ENCODE peak calls at places on chromosomes 1 and 21, in five cellular contexts. K is vagina, A is K562, N is stomach, U is HepG2. B is an unnamed sample.

GRCh38 chr1:216005916-216006315 is 417.3 kb downstream of the USH2A start:
- DNase-seq in N (no peak), U (no peak), K (no peak), A (no peak), B (no peak)

GRCh38 chr21:23936991-23937390 is 1670.3 kb downstream of the MRPL39 start:
- DNase-seq in A (no peak), K (no peak), U (no peak), N (no peak), B (no peak)

GRCh38 chr1:119565131-119565772 is 58.2 kb downstream of the HSD3B1 start:
- DNase-seq in A (no peak), U (no peak), K (no peak), N (no peak), B (no peak)

GRCh38 chr1:216464489-216464888 is 41.2 kb upstream of the USH2A start:
- DNase-seq in K (no peak), N (no peak), A (no peak), U (peak; percentile 23), B (no peak)

GRCh38 chr1:4838231-4838630 is 183.8 kb downstream of the AJAP1 start:
- DNase-seq in U (no peak), N (no peak), A (no peak), K (no peak), B (no peak)

GRCh38 chr1:181768216-181768929 is 285.1 kb downstream of the CACNA1E start:
- DNase-seq in K (no peak), A (no peak), U (no peak), N (no peak), B (no peak)

GRCh38 chr1:29399465-29399864 is 163.1 kb downstream of the PTPRU start:
- DNase-seq in N (no peak), U (no peak), A (no peak), K (peak; percentile 1), B (no peak)

GRCh38 chr21:15514073-15514946 is 215.5 kb upstream of the USP25 start:
- DNase-seq in U (peak; percentile 94), A (no peak), K (no peak), N (no peak), B (no peak)

GRCh38 chr1:228900099-228900965 is 165.1 kb downstream of the RHOU start:
- DNase-seq in A (no peak), N (no peak), U (no peak), K (peak; percentile 94), B (no peak)

GRCh38 chr1:110872366-110872744 is 593 bp upstream of the CD53 start:
- DNase-seq in K (no peak), N (no peak), U (no peak), A (no peak), B (no peak)

GRCh38 chr1:20496241-20496661 is 10.2 kb upstream of the CAMK2N1 start:
- DNase-seq in K (no peak), A (no peak), N (no peak), U (peak; percentile 65), B (no peak)

GRCh38 chr21:35882791-35883240 is 177.5 kb downstream of the SETD4 start:
- DNase-seq in A (no peak), N (no peak), U (peak; percentile 48), K (no peak), B (no peak)

GRCh38 chr1:219299420-219299819 is 125.7 kb downstream of the LYPLAL1 start:
- DNase-seq in A (no peak), U (no peak), K (no peak), N (no peak), B (no peak)

GRCh38 chr1:217311766-217312165 is 319.1 kb downstream of the GPATCH2 start:
- DNase-seq in K (no peak), U (no peak), N (no peak), A (no peak), B (no peak)

GRCh38 chr1:236868625-236869467 is 73.8 kb downstream of the MTR start:
- DNase-seq in A (peak; percentile 69), N (peak; percentile 53), U (peak; percentile 60), K (no peak), B (no peak)

GRCh38 chr1:206797534-206798383 is 25.5 kb upstream of the IL10 start:
- DNase-seq in K (no peak), N (no peak), U (no peak), A (peak; percentile 60), B (no peak)

GRCh38 chr1:109991400-109991925 is 6.9 kb downstream of the AHCYL1 start:
- DNase-seq in K (no peak), N (no peak), U (no peak), A (no peak), B (no peak)

GRCh38 chr1:167871331-167871730 is 42.6 kb downstream of the ADCY10 start:
- DNase-seq in A (no peak), U (no peak), K (no peak), N (no peak), B (no peak)

GRCh38 chr1:9289724-9290493 is 2.8 kb upstream of the SPSB1 start:
- DNase-seq in U (peak; percentile 68), A (no peak), N (no peak), K (no peak), B (peak; percentile 71)

GRCh38 chr1:162070094-162070748 is 730 bp downstream of the NOS1AP start:
- DNase-seq in N (peak; percentile 42), U (no peak), A (no peak), K (no peak), B (peak; percentile 35)

GRCh38 chr1:244665771-244666217 is 12.9 kb downstream of the DESI2 start:
- DNase-seq in K (no peak), N (no peak), U (no peak), A (peak; percentile 39), B (no peak)
- H3K4me3 ChIP-seq in K (no peak overlapping the region), N (no peak overlapping the region), U (no peak overlapping the region), A (no peak overlapping the region), B (peak overlapping the region; percentile 9)

GRCh38 chr1:44673675-44674112 is 587 bp downstream of the TMEM53 start:
- DNase-seq in A (no peak), U (no peak), K (no peak), N (no peak), B (no peak)
- TF ChIP-seq POLR2A in A (no peak), U (no peak), K (no peak), N (no peak), B (no peak)

GRCh38 chr1:89843279-89844121 is 22.7 kb downstream of the LRRC8D start:
- DNase-seq in N (peak; percentile 72), A (no peak), K (no peak), U (no peak), B (peak; percentile 77)

GRCh38 chr1:89842547-89843278 is 21.9 kb downstream of the LRRC8D start:
- DNase-seq in U (peak; percentile 49), K (no peak), A (no peak), N (no peak), B (peak; percentile 16)

GRCh38 chr1:89847191-89847729 is 26.4 kb downstream of the LRRC8D start:
- DNase-seq in K (no peak), N (no peak), U (no peak), A (no peak), B (no peak)

GRCh38 chr1:89844236-89844807 is 23.5 kb downstream of the LRRC8D start:
- DNase-seq in K (no peak), U (no peak), N (no peak), A (no peak), B (no peak)

DNA sequence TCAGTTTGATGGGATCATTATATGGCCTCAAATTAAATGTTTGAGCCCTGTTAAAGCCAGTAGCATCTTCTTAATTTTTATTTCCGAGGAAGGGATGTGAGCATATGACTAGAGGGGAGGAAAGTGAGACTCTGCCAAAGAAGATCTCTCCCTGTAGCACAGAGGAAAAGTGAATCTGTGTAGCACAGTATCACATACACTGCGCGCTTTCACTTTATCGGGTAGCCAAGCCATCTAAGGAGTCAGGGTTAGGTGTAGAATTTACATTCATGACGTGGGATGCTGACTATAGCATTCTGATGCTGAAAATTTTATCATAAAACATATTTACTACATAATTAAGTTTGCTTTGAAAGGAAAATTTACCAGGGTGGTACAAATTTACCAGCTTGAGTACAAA is 24.0 kb downstream of the LRRC8D start:
- DNase-seq in K (no peak), N (no peak), U (no peak), A (no peak), B (no peak)
- H3K27ac ChIP-seq in K (no peak overlapping the region), N (no peak overlapping the region), U (no peak overlapping the region), A (no peak overlapping the region), B (no peak overlapping the region)

DNA sequence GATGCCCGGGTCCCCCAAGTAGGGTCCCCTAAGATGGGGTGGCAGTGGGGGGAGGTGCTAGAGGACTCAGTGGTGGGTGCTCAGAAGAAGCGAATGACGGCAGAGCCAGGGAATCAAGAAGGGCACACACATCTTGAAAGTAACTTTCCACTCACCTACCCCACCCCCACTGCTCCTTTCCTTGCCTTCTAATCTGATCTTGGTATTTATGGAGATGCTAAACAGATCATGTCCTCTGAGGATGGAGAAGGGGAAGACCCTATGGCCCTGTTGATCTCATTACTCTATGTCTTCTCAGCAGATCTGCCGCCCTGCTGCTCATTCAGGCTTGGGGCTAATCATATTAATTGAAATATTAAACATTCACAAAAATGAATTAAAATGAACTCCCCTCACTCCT is 2.1 kb upstream of the CELF3 start:
- DNase-seq in U (no peak), K (no peak), A (no peak), N (no peak), B (no peak)
- H3K4me3 ChIP-seq in U (no peak overlapping the region), K (no peak overlapping the region), A (no peak overlapping the region), N (no peak overlapping the region), B (no peak overlapping the region)

GRCh38 chr1:6547301-6547700 is 7.0 kb downstream of the NOL9 start:
- DNase-seq in U (no peak), K (no peak), A (no peak), N (no peak), B (no peak)

GRCh38 chr1:6544831-6545230 is 9.5 kb downstream of the NOL9 start:
- DNase-seq in K (no peak), A (no peak), N (no peak), U (no peak), B (no peak)

GRCh38 chr1:6546326-6546725 is 8.0 kb downstream of the NOL9 start:
- DNase-seq in U (no peak), K (no peak), A (no peak), N (no peak), B (peak; percentile 22)

GRCh38 chr1:6545276-6545934 is 8.9 kb downstream of the NOL9 start:
- DNase-seq in A (no peak), U (no peak), N (no peak), K (no peak), B (peak; percentile 15)
- TF ChIP-seq POLR2A in A (no peak), U (no peak), N (no peak), K (no peak), B (no peak)

GRCh38 chr1:55463814-55464445 is 248.8 kb upstream of the USP24 start:
- DNase-seq in K (no peak), A (no peak), U (no peak), N (no peak), B (no peak)
- H3K27ac ChIP-seq in K (peak overlapping the region; percentile 91), A (no peak overlapping the region), U (no peak overlapping the region), N (no peak overlapping the region), B (no peak overlapping the region)

GRCh38 chr1:173870252-173871075 is 2.3 kb downstream of the ZBTB37 start:
- DNase-seq in N (peak; percentile 54), K (no peak), A (peak; percentile 60), U (no peak), B (no peak)
- H3K4me3 ChIP-seq in N (no peak overlapping the region), K (no peak overlapping the region), A (peak overlapping the region; percentile 86), U (no peak overlapping the region), B (no peak overlapping the region)

DNA sequence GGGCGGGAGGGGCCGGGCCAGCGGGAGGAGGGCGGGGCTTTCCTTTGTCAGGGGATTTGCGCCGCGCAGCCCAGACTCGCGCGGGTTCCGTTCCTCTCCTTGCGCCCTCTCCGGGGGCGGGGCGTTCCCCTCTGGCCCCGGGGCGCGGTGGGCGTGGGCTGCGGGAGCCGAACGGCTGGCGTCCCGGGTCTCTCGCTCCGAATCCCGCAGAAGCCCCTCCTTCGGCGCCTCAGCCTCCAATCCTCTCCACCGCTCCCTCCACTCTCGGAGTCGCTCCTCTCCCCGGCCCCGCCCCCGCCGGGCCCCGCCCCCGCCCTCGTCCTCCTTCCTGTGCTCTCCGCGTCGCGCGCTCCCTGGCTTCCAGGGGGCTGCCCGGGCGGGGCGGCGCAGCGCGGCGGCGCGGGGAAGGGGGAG is 82.8 kb upstream of the BMP8A start:
- DNase-seq in A (peak; percentile 99), K (no peak), U (peak; percentile 93), N (peak; percentile 93), B (peak; percentile 98)
- TF ChIP-seq POLR2A in A (no peak), K (no peak), U (no peak), N (no peak), B (peak; percentile 17)